ENCODE peak calls at places on chromosomes 2 and 18, in eight cellular contexts. N, E, P, I, Y, H, S and F are unnamed samples.

GRCh38 chr18:39414009-39414700 is 1848.6 kb upstream of the CELF4 start:
- DNase-seq in N (no peak), E (no peak), P (peak), Y (no peak), H (no peak), S (no peak), I (no peak), F (no peak)

GRCh38 chr2:2166844-2167243 is 164.2 kb downstream of the MYT1L start:
- DNase-seq in H (no peak), Y (no peak), P (no peak), S (no peak), I (no peak), E (no peak), N (no peak), F (no peak)

GRCh38 chr2:98508690-98509054 is 64.0 kb downstream of the INPP4A start:
- DNase-seq in H (no peak), Y (no peak), E (peak), P (peak), N (no peak), S (peak), I (peak), F (no peak)

GRCh38 chr2:54946220-54946568 is 104.1 kb downstream of the RTN4 start:
- DNase-seq in I (no peak), S (no peak), P (no peak), N (no peak), H (no peak), Y (no peak), E (peak), F (no peak)

GRCh38 chr2:196059491-196059960 is 9.1 kb downstream of the DNAH7 start:
- DNase-seq in S (no peak), E (no peak), Y (no peak), P (no peak), N (no peak), I (no peak), H (peak), F (no peak)

GRCh38 chr2:108271691-108272253 is 16.9 kb upstream of the SULT1C2 start:
- DNase-seq in I (no peak), H (no peak), Y (no peak), E (no peak), N (no peak), S (peak), P (peak), F (peak)

GRCh38 chr2:66489433-66489832 is 54.5 kb downstream of the MEIS1 start:
- DNase-seq in S (no peak), E (no peak), I (no peak), Y (peak), H (no peak), N (no peak), P (no peak), F (no peak)

GRCh38 chr2:235026649-235027557 is 75.1 kb downstream of the SH3BP4 start:
- DNase-seq in I (peak), E (peak), P (peak), H (no peak), N (no peak), Y (no peak), S (peak), F (peak)

GRCh38 chr18:50734342-50734741 is 85.5 kb downstream of the MRO start:
- DNase-seq in Y (no peak), S (no peak), E (no peak), P (no peak), H (no peak), N (no peak), I (no peak), F (no peak)

GRCh38 chr2:19357383-19358241 is 811 bp downstream of the OSR1 start:
- DNase-seq in Y (no peak), N (no peak), E (no peak), P (peak), I (no peak), H (no peak), S (no peak), F (peak)

GRCh38 chr18:41226186-41226585 is 728.8 kb upstream of the PIK3C3 start:
- DNase-seq in H (no peak), S (no peak), N (no peak), E (no peak), I (no peak), Y (no peak), P (peak), F (no peak)

GRCh38 chr2:190973262-190973661 is 40.7 kb downstream of the STAT1 start:
- DNase-seq in H (no peak), I (no peak), Y (no peak), S (no peak), E (no peak), P (no peak), N (no peak), F (no peak)

GRCh38 chr2:238697193-238698191 is 150.4 kb upstream of the TWIST2 start:
- DNase-seq in H (no peak), Y (no peak), N (no peak), S (no peak), I (peak), E (no peak), P (no peak), F (no peak)

GRCh38 chr18:55323051-55323994 is 264.7 kb downstream of the TCF4 start:
- DNase-seq in H (peak), P (peak), Y (no peak), I (no peak), S (peak), E (no peak), N (no peak), F (no peak)

GRCh38 chr18:74444104-74444503 is 13.0 kb downstream of the DIPK1C start:
- DNase-seq in I (no peak), S (no peak), E (no peak), N (no peak), P (no peak), Y (no peak), H (no peak), F (no peak)

GRCh38 chr2:239298126-239298804 is 102.6 kb downstream of the HDAC4 start:
- DNase-seq in E (peak), H (no peak), Y (no peak), N (no peak), P (peak), I (no peak), S (no peak), F (no peak)

GRCh38 chr18:33755918-33756590 is 178.0 kb downstream of the ASXL3 start:
- DNase-seq in E (no peak), Y (no peak), S (no peak), I (peak), P (peak), N (no peak), H (no peak), F (no peak)

GRCh38 chr2:27471961-27472360 is 17.6 kb downstream of the IFT172 start:
- DNase-seq in P (no peak), E (no peak), Y (no peak), H (no peak), N (no peak), I (no peak), S (no peak), F (no peak)

GRCh38 chr18:30489890-30490643 is 552.5 kb downstream of the DSC3 start:
- DNase-seq in H (no peak), I (no peak), Y (no peak), N (no peak), E (no peak), S (no peak), P (no peak), F (no peak)

GRCh38 chr18:10032331-10032979 is 118.6 kb downstream of the VAPA start:
- DNase-seq in H (no peak), N (peak), I (no peak), S (no peak), P (no peak), E (no peak), Y (no peak), F (no peak)

GRCh38 chr18:40708726-40709125 is 1246.3 kb upstream of the PIK3C3 start:
- DNase-seq in P (no peak), E (no peak), I (no peak), H (no peak), Y (no peak), N (no peak), S (no peak), F (no peak)

GRCh38 chr2:48343571-48344440 is 186.1 kb upstream of the STON1 start:
- DNase-seq in P (peak), S (no peak), H (no peak), N (no peak), I (no peak), E (no peak), Y (no peak), F (no peak)

GRCh38 chr2:177818412-177818811 is 254.2 kb downstream of the PDE11A start:
- DNase-seq in Y (no peak), E (no peak), S (no peak), I (no peak), N (no peak), P (no peak), H (no peak), F (no peak)

GRCh38 chr2:240917684-240918257 is 11.6 kb downstream of the CROCC2 start:
- DNase-seq in P (no peak), N (no peak), S (peak), Y (peak), E (peak), H (no peak), I (no peak), F (no peak)

GRCh38 chr2:70627499-70627898 is 73.9 kb upstream of the TGFA start:
- DNase-seq in I (no peak), S (peak), N (no peak), Y (no peak), H (no peak), P (no peak), E (no peak), F (no peak)

GRCh38 chr18:67875936-67876335 is 359.4 kb upstream of the DSEL start:
- DNase-seq in Y (no peak), S (no peak), N (no peak), H (no peak), E (no peak), P (peak), I (no peak), F (no peak)

GRCh38 chr2:64654063-64654811 is 524 bp upstream of the SERTAD2 start:
- DNase-seq in H (peak), S (peak), P (peak), Y (peak), N (peak), E (peak), I (peak), F (peak)

GRCh38 chr2:217691920-217692666 is 310.7 kb downstream of the TNS1 start:
- DNase-seq in N (no peak), Y (peak), P (peak), E (peak), S (no peak), I (peak), H (no peak), F (no peak)
- H3K27ac ChIP-seq in N (no peak), Y (no peak), P (no peak), E (no peak), S (no peak), I (peak), H (no peak), F (peak)

GRCh38 chr2:211067029-211067428 is 510.6 kb downstream of the CPS1 start:
- DNase-seq in I (no peak), Y (no peak), N (no peak), H (no peak), E (no peak), S (no peak), P (no peak), F (no peak)

GRCh38 chr2:211070547-211070946 is 514.1 kb downstream of the CPS1 start:
- DNase-seq in H (no peak), I (no peak), Y (no peak), N (no peak), S (no peak), P (no peak), E (no peak), F (no peak)

DNA sequence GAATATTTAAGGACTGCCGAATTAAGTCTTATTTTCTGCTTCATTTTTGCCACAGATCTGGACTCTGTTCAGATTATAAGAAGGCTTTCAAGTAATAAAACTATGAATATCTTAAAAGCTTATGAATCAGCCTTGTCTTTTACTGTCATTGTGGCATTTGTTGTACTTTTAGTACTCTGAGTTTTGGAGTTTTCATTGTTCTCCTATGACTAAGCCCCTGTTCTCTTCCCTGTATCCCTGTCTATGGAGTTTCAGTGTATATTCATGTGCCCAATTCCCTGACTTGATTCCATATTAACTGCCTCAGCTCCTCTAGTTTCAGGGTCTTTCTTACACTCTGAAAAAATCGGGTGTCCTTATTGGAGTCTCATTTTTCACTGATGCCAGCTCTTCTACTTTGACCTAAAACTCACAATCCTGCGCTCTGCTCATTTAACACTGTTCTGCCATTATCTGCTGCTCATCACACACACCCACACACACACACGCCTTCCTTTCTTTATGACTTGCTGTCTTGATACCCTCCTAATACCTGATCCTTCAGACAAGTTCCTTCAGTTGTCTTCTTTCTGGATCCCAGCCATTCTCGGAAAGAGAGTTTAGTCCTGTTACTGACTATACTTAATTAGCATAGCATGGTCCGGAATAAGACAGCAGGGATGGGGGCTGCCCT is 511.8 kb downstream of the CPS1 start:
- DNase-seq in H (no peak), I (no peak), S (no peak), E (no peak), P (no peak), N (no peak), Y (no peak), F (no peak)
- H3K27ac ChIP-seq in H (no peak), I (no peak), S (no peak), E (no peak), P (no peak), N (no peak), Y (no peak), F (no peak)

GRCh38 chr2:212979046-212979612 is 172.3 kb downstream of the IKZF2 start:
- DNase-seq in H (no peak), E (no peak), Y (no peak), N (no peak), S (no peak), P (no peak), I (no peak), F (no peak)
- H3K27ac ChIP-seq in H (no peak), E (no peak), Y (no peak), N (no peak), S (no peak), P (no peak), I (no peak), F (no peak)

DNA sequence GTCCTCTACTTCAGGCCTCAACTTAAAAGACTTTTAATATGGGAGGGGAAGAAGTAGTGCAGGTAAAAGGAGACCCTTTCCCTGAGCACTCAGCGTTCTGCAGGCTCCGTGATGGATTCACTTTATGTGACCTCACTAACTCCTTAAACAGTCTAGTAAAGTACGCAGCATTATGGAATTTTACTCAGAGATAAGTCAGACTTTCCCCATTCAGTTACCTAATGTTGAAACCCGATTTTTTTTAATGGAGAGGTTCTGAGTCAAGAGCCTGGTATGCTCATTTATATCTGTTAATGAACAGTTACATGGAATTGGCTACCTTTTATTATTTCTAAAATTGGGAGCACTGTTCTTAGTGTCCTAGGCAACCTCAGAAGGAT is 34.1 kb downstream of the RASGRP3 start:
- DNase-seq in S (no peak), H (no peak), Y (no peak), N (no peak), P (peak), I (no peak), E (no peak), F (no peak)
- H3K27ac ChIP-seq in S (no peak), H (no peak), Y (no peak), N (no peak), P (no peak), I (no peak), E (peak), F (no peak)